ENCODE peak calls at places on chromosomes 12 and 14, in ten cellular contexts. H, T, J, O, Q, C, A, M, V and U are unnamed samples.

GRCh38 chr14:86646688-86647687 is 1117.0 kb downstream of the FLRT2 start:
- DNase-seq in H (no peak), O (peak), J (no peak), T (no peak), Q (no peak), C (no peak), A (peak), M (no peak), V (no peak), U (peak)

GRCh38 chr12:117367006-117367638 is 5.7 kb upstream of the NOS1 start:
- DNase-seq in C (peak), O (peak), V (peak), T (peak), J (no peak), A (peak), M (peak), H (peak), Q (peak), U (peak)

GRCh38 chr14:36654185-36655053 is 7.2 kb upstream of the PAX9 start:
- DNase-seq in T (no peak), Q (no peak), H (no peak), A (no peak), M (no peak), C (peak), V (no peak), O (no peak), J (no peak), U (no peak)

GRCh38 chr12:81403348-81403747 is 325.5 kb downstream of the ACSS3 start:
- DNase-seq in V (no peak), H (no peak), A (no peak), M (no peak), C (no peak), O (no peak), Q (no peak), T (no peak), J (no peak), U (no peak)

GRCh38 chr12:12439636-12440035 is 82.8 kb downstream of the BORCS5 start:
- DNase-seq in T (peak), O (peak), V (no peak), A (peak), H (no peak), Q (no peak), M (peak), C (peak), J (no peak), U (peak)

GRCh38 chr14:70785556-70785955 is 23.8 kb downstream of the MAP3K9 start:
- DNase-seq in A (no peak), M (no peak), V (no peak), T (no peak), J (no peak), Q (no peak), O (no peak), H (no peak), C (no peak), U (no peak)

GRCh38 chr14:75283162-75283883 is 4.7 kb downstream of the FOS start:
- DNase-seq in T (no peak), H (no peak), V (peak), C (no peak), A (no peak), M (no peak), J (no peak), O (no peak), Q (no peak), U (peak)

GRCh38 chr12:45170456-45171042 is 45.3 kb upstream of the ANO6 start:
- DNase-seq in O (peak), H (peak), J (no peak), M (peak), C (peak), Q (peak), A (peak), V (peak), T (peak), U (peak)

GRCh38 chr12:93823616-93824410 is 146.6 kb downstream of the CRADD start:
- DNase-seq in C (no peak), M (no peak), V (no peak), J (no peak), H (no peak), O (no peak), T (no peak), Q (no peak), A (no peak), U (no peak)

GRCh38 chr12:92899388-92900001 is 29.6 kb downstream of the EEA1 start:
- DNase-seq in Q (no peak), C (peak), H (no peak), A (no peak), V (peak), T (no peak), M (no peak), O (peak), J (peak), U (peak)

GRCh38 chr12:54680374-54680773 is 32.2 kb upstream of the DCD start:
- DNase-seq in O (peak), T (peak), M (no peak), V (no peak), J (no peak), H (no peak), C (peak), Q (no peak), A (peak), U (no peak)

GRCh38 chr12:1974812-1975211 is 29.4 kb downstream of the DCP1B start:
- DNase-seq in O (no peak), V (no peak), T (no peak), A (no peak), Q (no peak), H (no peak), J (no peak), M (no peak), C (no peak), U (no peak)

GRCh38 chr12:105331805-105332251 is 1.3 kb downstream of the C12orf75 start:
- DNase-seq in C (peak), O (no peak), J (no peak), H (no peak), T (no peak), M (no peak), Q (no peak), A (peak), V (no peak), U (peak)

GRCh38 chr12:93325855-93326254 is 51.9 kb upstream of the NUDT4 start:
- DNase-seq in H (no peak), T (no peak), V (no peak), C (peak), O (no peak), J (no peak), A (no peak), Q (no peak), M (no peak), U (peak)